ENCODE peak calls at places on chromosome 16, in five cellular contexts. R is neuronal stem cell, S is H9, C is H1, B is trophoblast cell. K is an unnamed sample.

GRCh38 chr16:66315210-66315825 is 51.2 kb upstream of the CDH5 start:
- DNase-seq in S (peak; percentile 80), R (peak; percentile 76), B (peak; percentile 94), C (peak; percentile 29), K (peak; percentile 77)

GRCh38 chr16:65697516-65697915 is 575.7 kb upstream of the CDH11 start:
- DNase-seq in B (no peak), S (no peak), C (no peak), R (no peak), K (no peak)

GRCh38 chr16:4328580-4329353 is 12.9 kb downstream of the GLIS2 start:
- DNase-seq in S (no peak), B (no peak), R (no peak), C (no peak), K (peak; percentile 76)

GRCh38 chr16:66388350-66389139 is 22.1 kb downstream of the CDH5 start:
- DNase-seq in C (no peak), B (no peak), R (no peak), S (no peak), K (no peak)

GRCh38 chr16:13254998-13255614 is 353.7 kb downstream of the SHISA9 start:
- DNase-seq in C (no peak), R (no peak), S (no peak), B (no peak), K (no peak)

GRCh38 chr16:23694707-23695373 is 16.2 kb downstream of the PLK1 start:
- DNase-seq in R (peak; percentile 58), B (no peak), C (peak; percentile 79), S (peak; percentile 93), K (peak; percentile 26)

GRCh38 chr16:16042076-16042475 is 92.7 kb downstream of the ABCC1 start:
- DNase-seq in C (no peak), B (no peak), S (no peak), R (no peak), K (peak; percentile 18)

GRCh38 chr16:56424791-56425438 is 430 bp downstream of the AMFR start:
- DNase-seq in S (peak; percentile 45), B (no peak), C (no peak), R (peak; percentile 42), K (peak; percentile 21)

GRCh38 chr16:74635303-74635702 is 28.4 kb upstream of the GLG1 start:
- DNase-seq in B (no peak), S (no peak), R (no peak), C (no peak), K (no peak)

GRCh38 chr16:12178251-12178990 is 201.9 kb downstream of the SNX29 start:
- DNase-seq in S (no peak), R (no peak), C (no peak), B (no peak), K (peak; percentile 78)

DNA sequence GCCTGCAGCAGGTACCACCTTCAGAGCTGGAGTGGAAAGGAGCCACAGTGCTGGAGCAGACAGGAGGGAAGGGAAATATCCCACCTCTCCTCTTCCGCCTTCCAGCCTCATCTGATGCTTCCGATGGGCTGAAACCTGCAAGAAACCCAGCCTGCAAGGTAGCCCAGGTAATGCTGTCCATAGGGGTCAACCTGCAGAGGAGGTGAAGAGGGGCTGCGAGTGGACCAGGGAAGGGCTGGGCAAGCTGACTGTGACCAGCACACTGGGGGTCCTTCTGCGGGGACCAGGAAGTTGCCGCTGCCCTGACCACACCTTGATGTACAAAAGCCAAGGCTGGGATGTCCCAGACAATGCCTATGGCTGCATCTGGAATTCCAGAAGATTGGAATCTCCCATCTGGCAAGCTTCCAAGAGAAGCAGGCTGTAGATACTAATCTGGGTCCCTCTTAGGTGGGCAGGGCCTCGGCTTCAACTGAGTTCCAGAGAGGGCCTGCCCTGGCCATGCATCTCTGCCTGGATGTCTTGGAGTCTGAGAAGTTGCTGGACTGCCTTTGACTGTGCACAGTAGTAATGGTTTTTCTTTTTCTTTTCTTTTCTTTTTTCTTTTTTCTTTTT is 5.8 kb downstream of the FOXL1 start:
- DNase-seq in R (no peak), S (no peak), C (no peak), B (no peak), K (no peak)
- H2BK120ac ChIP-seq in R (no peak overlapping the region), S (no peak overlapping the region), C (no peak overlapping the region), B (no peak overlapping the region), K (peak overlapping the region; percentile 13)

DNA sequence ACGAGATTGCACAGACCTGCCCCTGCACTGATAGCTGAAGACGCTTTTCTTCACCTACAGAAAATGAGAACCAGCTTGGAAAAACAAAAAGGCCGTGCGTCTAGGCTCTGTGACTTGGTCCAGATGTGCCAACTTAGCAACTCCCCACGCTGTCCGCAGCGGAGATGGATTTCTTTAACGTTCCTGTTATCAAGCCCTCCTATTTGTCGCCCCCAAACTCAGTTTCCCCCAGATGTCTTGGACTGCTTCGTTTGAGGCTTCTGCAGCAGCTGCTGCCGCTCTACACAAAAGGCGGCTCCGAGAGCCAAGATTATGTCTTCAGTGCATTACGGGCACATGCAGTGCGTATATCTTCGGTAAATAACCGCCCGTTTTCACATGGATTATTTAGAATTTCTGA is 240.5 kb upstream of the ZFHX3 start:
- DNase-seq in S (no peak), C (no peak), B (no peak), R (no peak), K (no peak)
- H2BK12ac ChIP-seq in S (no peak overlapping the region), C (no peak overlapping the region), B (no peak overlapping the region), R (no peak overlapping the region), K (no peak overlapping the region)

GRCh38 chr16:50580180-50580771 is 32.1 kb downstream of the NKD1 start:
- DNase-seq in S (no peak), R (no peak), B (no peak), C (no peak), K (no peak)

GRCh38 chr16:50584033-50584722 is 36.0 kb downstream of the NKD1 start:
- DNase-seq in S (no peak), C (no peak), R (no peak), B (no peak), K (no peak)

GRCh38 chr16:50583211-50583610 is 35.0 kb downstream of the NKD1 start:
- DNase-seq in S (no peak), C (no peak), R (no peak), B (no peak), K (no peak)

GRCh38 chr16:50585331-50585776 is 37.2 kb downstream of the NKD1 start:
- DNase-seq in R (no peak), S (no peak), B (no peak), C (no peak), K (no peak)

GRCh38 chr16:50581830-50582229 is 33.6 kb downstream of the NKD1 start:
- DNase-seq in C (no peak), B (no peak), S (no peak), R (no peak), K (no peak)
- H3K27ac ChIP-seq in C (no peak overlapping the region), B (no peak overlapping the region), S (no peak overlapping the region), R (no peak overlapping the region), K (no peak overlapping the region)

DNA sequence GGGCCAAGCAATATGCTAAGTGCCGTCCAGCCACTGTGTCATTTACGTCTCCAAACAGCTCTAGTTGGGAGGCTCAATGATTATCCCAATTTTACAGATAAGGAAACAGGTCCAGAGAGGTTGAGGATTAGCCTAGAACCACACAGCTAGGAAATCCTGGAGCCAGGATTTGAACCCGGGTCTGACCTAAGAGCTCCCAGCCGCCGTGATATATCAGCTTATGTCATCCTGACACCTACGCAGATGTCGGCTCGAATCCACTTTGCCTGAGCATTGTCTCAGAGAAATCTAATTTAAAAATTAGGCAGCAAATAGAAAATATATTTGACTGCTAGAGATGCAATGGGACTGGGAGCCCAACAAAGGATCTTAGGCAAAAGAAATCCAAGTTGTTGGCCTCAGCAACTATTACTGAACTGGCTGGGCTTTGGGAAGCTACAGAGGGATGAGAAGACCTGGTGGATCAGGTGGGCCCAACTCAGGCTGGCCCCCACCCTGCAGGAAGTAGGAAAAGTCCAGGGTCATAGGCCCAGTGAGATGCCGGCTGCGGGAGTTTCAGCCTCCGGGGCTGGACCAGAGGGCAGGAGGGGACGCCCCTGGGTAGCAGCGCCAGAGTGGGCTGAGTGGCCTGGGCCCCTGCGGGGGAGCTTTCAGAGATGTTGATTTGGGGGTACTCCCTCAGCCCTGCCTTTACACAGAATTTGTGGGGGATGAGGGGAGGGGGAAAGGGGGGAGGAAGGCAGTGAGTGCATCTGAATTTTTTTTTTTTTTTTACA is 35.1 kb upstream of the IL21R start:
- DNase-seq in C (no peak), B (no peak), S (no peak), R (no peak), K (no peak)
- H2BK120ac ChIP-seq in C (no peak overlapping the region), B (no peak overlapping the region), S (no peak overlapping the region), R (no peak overlapping the region), K (peak overlapping the region; percentile 6)

GRCh38 chr16:87098361-87098760 is 218.8 kb downstream of the C16orf95 start:
- DNase-seq in R (no peak), C (no peak), B (no peak), S (no peak), K (no peak)
- H2BK12ac ChIP-seq in R (no peak overlapping the region), C (no peak overlapping the region), B (no peak overlapping the region), S (no peak overlapping the region), K (no peak overlapping the region)

GRCh38 chr16:973366-973765 is 2.6 kb upstream of the LMF1 start:
- DNase-seq in C (no peak), R (no peak), S (no peak), B (no peak), K (no peak)
- H3K27ac ChIP-seq in C (no peak overlapping the region), R (no peak overlapping the region), S (no peak overlapping the region), B (no peak overlapping the region), K (no peak overlapping the region)

GRCh38 chr16:73069581-73070262 is 21.8 kb upstream of the ZFHX3 start:
- DNase-seq in S (no peak), C (no peak), B (no peak), R (no peak), K (no peak)
- H2BK120ac ChIP-seq in S (no peak overlapping the region), C (no peak overlapping the region), B (no peak overlapping the region), R (no peak overlapping the region), K (peak overlapping the region; percentile 77)

DNA sequence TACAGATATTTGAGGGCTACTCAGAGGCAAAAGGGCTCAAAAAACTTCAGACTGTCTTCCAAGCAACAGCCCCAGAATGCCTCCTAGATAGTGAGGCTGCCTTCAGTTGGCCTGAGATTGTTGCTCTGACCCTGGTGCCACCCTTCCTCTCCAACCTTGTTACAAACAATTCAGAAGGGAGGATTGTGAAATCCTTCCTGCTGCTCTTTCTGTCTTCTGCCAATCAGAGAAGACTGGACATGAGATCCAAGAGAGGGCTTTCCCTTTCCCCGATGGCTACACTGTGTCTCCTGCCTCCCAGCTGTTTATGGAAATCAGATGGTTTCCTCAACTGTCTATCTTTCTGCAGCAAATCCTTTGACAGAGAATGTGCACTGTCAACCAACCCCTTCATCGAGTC is 419.9 kb downstream of the CDH13 start:
- DNase-seq in C (no peak), R (no peak), B (no peak), S (no peak), K (peak; percentile 19)
- H2BK12ac ChIP-seq in C (no peak overlapping the region), R (no peak overlapping the region), B (no peak overlapping the region), S (no peak overlapping the region), K (no peak overlapping the region)

GRCh38 chr16:285146-286055 is 2.4 kb downstream of the PDIA2 start:
- DNase-seq in S (no peak), B (no peak), R (no peak), C (no peak), K (no peak)
- H3K27ac ChIP-seq in S (no peak overlapping the region), B (no peak overlapping the region), R (no peak overlapping the region), C (no peak overlapping the region), K (no peak overlapping the region)